ENCODE peak calls at places on chromosomes 2 and 18, in ten cellular contexts. B, W, C, V, D, L, H, J, E and N are unnamed samples.

GRCh38 chr2:168396131-168396530 is 59.9 kb upstream of the CERS6 start:
- DNase-seq in V (no peak), W (no peak), B (no peak), C (peak; percentile 18), D (no peak), J (no peak), L (no peak), H (peak; percentile 71), E (no peak), N (no peak)

GRCh38 chr18:59957957-59958356 is 58.2 kb downstream of the PMAIP1 start:
- DNase-seq in V (peak; percentile 5), C (peak; percentile 15), E (peak; percentile 77), D (peak; percentile 13), J (no peak), W (no peak), H (peak; percentile 85), L (peak; percentile 78), B (peak; percentile 51), N (peak; percentile 21)

GRCh38 chr2:10817413-10817812 is 4.8 kb upstream of the PDIA6 start:
- DNase-seq in L (no peak), D (no peak), B (peak; percentile 34), W (no peak), J (no peak), V (no peak), E (no peak), H (no peak), C (no peak), N (no peak)

GRCh38 chr18:32577561-32577960 is 106.9 kb upstream of the GAREM1 start:
- DNase-seq in W (no peak), V (no peak), D (no peak), J (no peak), H (no peak), C (no peak), L (no peak), E (no peak), B (no peak), N (no peak)

GRCh38 chr2:162037886-162038285 is 36.1 kb downstream of the DPP4 start:
- DNase-seq in V (no peak), B (no peak), D (no peak), L (no peak), H (no peak), C (no peak), J (no peak), W (no peak), E (no peak), N (no peak)

GRCh38 chr2:10775831-10776230 is 36.8 kb downstream of the PDIA6 start:
- DNase-seq in C (no peak), V (no peak), D (no peak), L (no peak), J (no peak), B (no peak), W (no peak), E (no peak), H (no peak), N (no peak)

GRCh38 chr2:98539056-98539735 is 69.1 kb downstream of the COA5 start:
- DNase-seq in L (no peak), V (no peak), D (no peak), B (no peak), C (no peak), E (no peak), H (no peak), J (no peak), W (no peak), N (no peak)

GRCh38 chr2:42858140-42859005 is 66.0 kb upstream of the HAAO start:
- DNase-seq in H (no peak), D (no peak), V (no peak), L (no peak), E (no peak), B (no peak), J (no peak), C (no peak), W (no peak), N (no peak)

GRCh38 chr2:232457121-232458011 is 1.4 kb downstream of the ALPI start:
- DNase-seq in B (no peak), J (no peak), D (no peak), H (no peak), C (no peak), W (no peak), L (no peak), V (no peak), E (no peak), N (no peak)

GRCh38 chr2:147482111-147482510 is 362.7 kb upstream of the ACVR2A start:
- DNase-seq in C (peak; percentile 22), E (no peak), J (no peak), B (no peak), V (no peak), D (no peak), H (no peak), L (no peak), W (no peak), N (no peak)

GRCh38 chr2:115303-115702 is 69.0 kb upstream of the FAM110C start:
- DNase-seq in V (peak; percentile 5), D (peak; percentile 2), H (no peak), L (no peak), E (peak; percentile 23), C (no peak), J (no peak), B (peak; percentile 25), W (no peak), N (no peak)

GRCh38 chr2:193276069-193276468 is 1081.3 kb upstream of the TMEFF2 start:
- DNase-seq in W (no peak), H (no peak), C (no peak), B (no peak), J (no peak), V (no peak), D (no peak), L (no peak), E (no peak), N (no peak)

GRCh38 chr18:12460874-12461273 is 53.1 kb downstream of the PRELID3A start:
- DNase-seq in D (no peak), H (peak; percentile 82), L (peak; percentile 30), J (no peak), E (peak; percentile 5), C (no peak), B (no peak), V (no peak), W (no peak), N (no peak)

GRCh38 chr2:106057206-106057605 is 136.9 kb downstream of the UXS1 start:
- DNase-seq in C (no peak), D (peak; percentile 37), H (no peak), E (peak; percentile 48), B (peak; percentile 29), J (no peak), L (no peak), V (peak; percentile 13), W (no peak), N (no peak)

GRCh38 chr2:100038019-100038418 is 104.4 kb downstream of the AFF3 start:
- DNase-seq in W (no peak), E (no peak), L (no peak), C (no peak), J (no peak), V (no peak), B (no peak), D (no peak), H (no peak), N (no peak)

GRCh38 chr2:67917332-67918054 is 145.3 kb downstream of the C1D start:
- DNase-seq in J (peak; percentile 99), E (peak; percentile 97), D (peak; percentile 79), L (peak; percentile 91), V (peak; percentile 65), C (peak; percentile 86), W (no peak), B (peak; percentile 81), H (peak; percentile 70), N (peak; percentile 97)

GRCh38 chr2:105237045-105237765 is 4.3 kb upstream of the GPR45 start:
- DNase-seq in E (no peak), L (no peak), C (no peak), J (no peak), H (no peak), D (no peak), V (no peak), W (no peak), B (no peak), N (no peak)

GRCh38 chr2:151803811-151804210 is 24.4 kb downstream of the ARL5A start:
- DNase-seq in H (no peak), E (no peak), L (no peak), C (no peak), W (no peak), B (no peak), D (no peak), V (no peak), J (no peak), N (no peak)

GRCh38 chr2:133413863-133414262 is 154.4 kb downstream of the NCKAP5 start:
- DNase-seq in V (no peak), D (no peak), H (no peak), L (no peak), J (no peak), W (no peak), C (no peak), E (no peak), B (no peak), N (no peak)

GRCh38 chr2:23427976-23428375 is 43.0 kb downstream of the KLHL29 start:
- DNase-seq in J (no peak), L (no peak), H (no peak), C (no peak), D (no peak), W (no peak), V (no peak), B (no peak), E (no peak), N (no peak)

GRCh38 chr2:159214325-159214865 is 72.1 kb downstream of the WDSUB1 start:
- DNase-seq in D (no peak), V (no peak), C (no peak), L (no peak), J (no peak), E (peak; percentile 12), B (no peak), W (no peak), H (no peak), N (no peak)

GRCh38 chr2:28904295-28904694 is 9.8 kb downstream of the WDR43 start:
- DNase-seq in J (peak; percentile 37), H (peak; percentile 74), D (peak; percentile 9), B (peak; percentile 36), E (no peak), L (peak; percentile 28), C (peak; percentile 29), V (peak; percentile 19), W (no peak), N (peak; percentile 64)

GRCh38 chr2:168529900-168530561 is 74.0 kb downstream of the CERS6 start:
- DNase-seq in D (no peak), B (no peak), H (no peak), C (no peak), J (no peak), V (no peak), L (no peak), W (no peak), E (no peak), N (no peak)

GRCh38 chr2:65985986-65986385 is 448.9 kb upstream of the MEIS1 start:
- DNase-seq in V (no peak), W (no peak), C (no peak), H (no peak), L (no peak), B (peak; percentile 35), E (no peak), J (no peak), D (no peak), N (no peak)

GRCh38 chr2:233436691-233437438 is 82.6 kb downstream of the DGKD start:
- DNase-seq in L (no peak), V (no peak), C (no peak), J (no peak), D (no peak), B (no peak), E (no peak), W (no peak), H (no peak), N (no peak)

GRCh38 chr2:211512746-211513145 is 956.3 kb downstream of the CPS1 start:
- DNase-seq in L (no peak), J (no peak), H (no peak), W (no peak), D (no peak), E (no peak), B (no peak), V (no peak), C (no peak), N (no peak)

GRCh38 chr2:94997981-94998920 is 27.3 kb upstream of the MAL start:
- DNase-seq in D (no peak), C (no peak), E (no peak), J (no peak), V (no peak), L (no peak), H (no peak), B (no peak), W (no peak), N (no peak)

GRCh38 chr18:7021994-7022840 is 95.4 kb downstream of the LAMA1 start:
- DNase-seq in D (peak; percentile 80), V (peak; percentile 73), C (no peak), W (no peak), J (no peak), H (peak; percentile 69), B (peak; percentile 84), L (peak; percentile 22), E (peak; percentile 71), N (peak; percentile 21)